ENCODE peak calls at places on chromosomes 13 and 19, in six cellular contexts. O is tibial nerve, U is fibroblast of pulmonary artery, W is PC-3, H is OCI-LY7, B is AG04450. C is an unnamed sample.

GRCh38 chr19:1105217-1105872 is 1.6 kb downstream of the GPX4 start:
- DNase-seq in O (no peak), U (no peak), W (peak; percentile 34), H (no peak), B (no peak), C (peak; percentile 61)

GRCh38 chr13:40442191-40442590 is 224.2 kb downstream of the FOXO1 start:
- DNase-seq in O (no peak), U (no peak), W (no peak), H (no peak), B (no peak), C (no peak)

GRCh38 chr19:38806371-38806770 is 6.4 kb downstream of the LGALS4 start:
- DNase-seq in O (no peak), U (no peak), W (no peak), H (peak; percentile 6), B (no peak), C (no peak)

GRCh38 chr19:4368128-4368820 is 24.9 kb downstream of the MPND start:
- DNase-seq in O (no peak), U (peak; percentile 35), W (no peak), H (no peak), B (no peak), C (no peak)

GRCh38 chr19:11535792-11536595 is 2.7 kb upstream of the CNN1 start:
- DNase-seq in O (peak; percentile 84), U (peak; percentile 90), W (peak; percentile 93), H (peak; percentile 93), B (peak; percentile 70), C (peak; percentile 82)

GRCh38 chr19:52007436-52007804 is 591 bp downstream of the ZNF615 start:
- DNase-seq in O (peak; percentile 6), U (peak; percentile 6), W (no peak), H (no peak), B (no peak), C (no peak)

GRCh38 chr13:32851083-32852064 is 164.8 kb upstream of the KL start:
- DNase-seq in O (peak; percentile 30), U (no peak), W (no peak), H (no peak), B (no peak), C (no peak)

GRCh38 chr13:106118050-106118449 is 417.4 kb downstream of the EFNB2 start:
- DNase-seq in O (no peak), U (peak; percentile 24), W (no peak), H (no peak), B (no peak), C (peak; percentile 26)

GRCh38 chr19:5578094-5578846 is 10.5 kb upstream of the TINCR start:
- DNase-seq in O (peak; percentile 58), U (peak; percentile 55), W (peak; percentile 84), H (peak; percentile 70), B (peak; percentile 13), C (peak; percentile 63)

GRCh38 chr13:113547248-113547971 is 37.1 kb upstream of the TFDP1 start:
- DNase-seq in O (peak; percentile 43), U (peak; percentile 49), W (no peak), H (no peak), B (no peak), C (no peak)

GRCh38 chr13:79867248-79867647 is 386.3 kb downstream of the NDFIP2 start:
- DNase-seq in O (no peak), U (peak; percentile 23), W (no peak), H (no peak), B (no peak), C (no peak)

GRCh38 chr13:83692800-83693199 is 189.5 kb downstream of the SLITRK1 start:
- DNase-seq in O (no peak), U (no peak), W (no peak), H (no peak), B (no peak), C (no peak)

GRCh38 chr19:4088975-4089374 is 22.3 kb upstream of the ZBTB7A start:
- DNase-seq in O (no peak), U (no peak), W (no peak), H (no peak), B (no peak), C (no peak)

GRCh38 chr13:107365466-107366215 is 797.7 kb upstream of the ARGLU1 start:
- DNase-seq in O (no peak), U (peak; percentile 40), W (peak; percentile 56), H (no peak), B (peak; percentile 26), C (peak; percentile 10)

GRCh38 chr19:6532244-6532999 is 1.6 kb downstream of the TNFSF9 start:
- DNase-seq in O (no peak), U (no peak), W (no peak), H (peak; percentile 78), B (no peak), C (peak; percentile 30)

GRCh38 chr13:114029866-114030625 is 56.2 kb upstream of the C13orf46 start:
- DNase-seq in O (no peak), U (no peak), W (no peak), H (no peak), B (no peak), C (no peak)

GRCh38 chr19:18093439-18094161 is 4.0 kb upstream of the MAST3 start:
- DNase-seq in O (no peak), U (peak; percentile 33), W (peak; percentile 41), H (peak; percentile 70), B (no peak), C (peak; percentile 65)

GRCh38 chr19:2427323-2428026 is at the start of gene TIMM13:
- DNase-seq in O (peak; percentile 94), U (peak; percentile 97), W (peak; percentile 93), H (peak; percentile 99), B (peak; percentile 91), C (peak; percentile 96)

GRCh38 chr13:43284162-43284561 is 260.8 kb downstream of the DNAJC15 start:
- DNase-seq in O (no peak), U (peak; percentile 58), W (peak; percentile 71), H (no peak), B (peak; percentile 70), C (peak; percentile 72)

GRCh38 chr19:54137913-54138776 is 583 bp downstream of the CNOT3 start:
- DNase-seq in O (no peak), U (no peak), W (no peak), H (peak; percentile 28), B (no peak), C (no peak)

GRCh38 chr13:34162545-34162936 is 344.6 kb downstream of the RFC3 start:
- DNase-seq in O (no peak), U (no peak), W (no peak), H (no peak), B (no peak), C (no peak)

GRCh38 chr19:34475026-34475974 is 6.3 kb upstream of the WTIP start:
- DNase-seq in O (no peak), U (peak; percentile 88), W (peak; percentile 70), H (no peak), B (peak; percentile 61), C (peak; percentile 83)

GRCh38 chr19:19162495-19162894 is 7.6 kb downstream of the MEF2B start:
- DNase-seq in O (no peak), U (no peak), W (no peak), H (no peak), B (no peak), C (no peak)

GRCh38 chr13:27476943-27477681 is 26.7 kb upstream of the MTIF3 start:
- DNase-seq in O (no peak), U (peak; percentile 7), W (peak; percentile 89), H (peak; percentile 25), B (peak; percentile 6), C (peak; percentile 92)
- TF ChIP-seq CTCF in O (no peak), U (no peak), W (peak; percentile 16), H (no peak), B (no peak), C (no peak)

DNA sequence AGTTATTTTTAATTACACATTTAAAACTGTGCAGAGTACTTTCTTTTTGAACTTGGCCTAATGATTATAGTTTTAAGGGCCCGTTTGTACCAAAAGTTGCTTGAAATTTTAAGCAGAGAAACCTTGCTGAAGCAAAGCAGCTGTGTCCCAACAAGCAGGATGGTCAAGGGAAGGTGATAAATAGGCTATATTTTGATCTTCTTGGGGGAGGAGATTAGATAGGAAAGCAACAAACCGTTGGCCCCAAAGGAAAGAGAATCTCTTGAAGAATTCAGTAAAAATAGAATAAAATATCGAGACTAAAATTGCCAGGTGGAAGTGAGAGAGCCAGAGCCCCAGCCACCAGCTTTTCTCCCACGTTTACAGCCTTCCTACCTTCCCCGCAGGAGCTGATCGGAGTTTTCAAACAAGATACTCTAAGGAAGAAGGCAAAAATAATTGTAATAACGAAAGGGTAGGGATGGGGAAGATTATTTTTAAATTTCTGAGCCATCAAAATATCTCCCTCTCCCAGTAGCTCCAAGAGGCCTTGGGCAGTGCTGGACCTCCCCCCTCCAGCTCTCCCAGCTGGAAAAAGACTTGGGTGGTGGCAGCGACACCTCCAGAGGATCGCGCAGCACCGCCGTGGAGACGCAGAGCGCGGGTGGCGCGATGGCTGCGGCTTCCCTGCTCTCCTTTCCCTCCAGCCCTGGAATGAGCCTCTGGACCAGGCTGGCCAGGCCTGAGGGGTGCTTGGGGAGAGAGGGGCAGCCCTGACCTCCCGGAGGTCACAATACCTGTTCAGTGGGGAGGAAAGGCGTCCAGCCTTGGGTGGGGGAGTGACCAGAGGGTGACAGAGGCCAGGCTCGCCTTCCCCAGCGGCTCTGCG is 5.8 kb downstream of the ZIC2 start:
- DNase-seq in O (no peak), U (no peak), W (no peak), H (no peak), B (no peak), C (no peak)
- H3K4me3 ChIP-seq in O (no peak overlapping the region), U (no peak overlapping the region), W (no peak overlapping the region), H (no peak overlapping the region), B (no peak overlapping the region), C (no peak overlapping the region)

GRCh38 chr13:67048793-67049150 is 181.4 kb downstream of the PCDH9 start:
- DNase-seq in O (no peak), U (peak; percentile 89), W (no peak), H (no peak), B (peak; percentile 43), C (no peak)

GRCh38 chr13:67045357-67045756 is 184.8 kb downstream of the PCDH9 start:
- DNase-seq in O (no peak), U (no peak), W (no peak), H (no peak), B (no peak), C (no peak)

GRCh38 chr13:67043901-67044300 is 186.2 kb downstream of the PCDH9 start:
- DNase-seq in O (no peak), U (peak; percentile 71), W (no peak), H (no peak), B (no peak), C (no peak)

GRCh38 chr13:67049744-67050143 is 180.4 kb downstream of the PCDH9 start:
- DNase-seq in O (no peak), U (peak; percentile 14), W (no peak), H (no peak), B (no peak), C (no peak)

DNA sequence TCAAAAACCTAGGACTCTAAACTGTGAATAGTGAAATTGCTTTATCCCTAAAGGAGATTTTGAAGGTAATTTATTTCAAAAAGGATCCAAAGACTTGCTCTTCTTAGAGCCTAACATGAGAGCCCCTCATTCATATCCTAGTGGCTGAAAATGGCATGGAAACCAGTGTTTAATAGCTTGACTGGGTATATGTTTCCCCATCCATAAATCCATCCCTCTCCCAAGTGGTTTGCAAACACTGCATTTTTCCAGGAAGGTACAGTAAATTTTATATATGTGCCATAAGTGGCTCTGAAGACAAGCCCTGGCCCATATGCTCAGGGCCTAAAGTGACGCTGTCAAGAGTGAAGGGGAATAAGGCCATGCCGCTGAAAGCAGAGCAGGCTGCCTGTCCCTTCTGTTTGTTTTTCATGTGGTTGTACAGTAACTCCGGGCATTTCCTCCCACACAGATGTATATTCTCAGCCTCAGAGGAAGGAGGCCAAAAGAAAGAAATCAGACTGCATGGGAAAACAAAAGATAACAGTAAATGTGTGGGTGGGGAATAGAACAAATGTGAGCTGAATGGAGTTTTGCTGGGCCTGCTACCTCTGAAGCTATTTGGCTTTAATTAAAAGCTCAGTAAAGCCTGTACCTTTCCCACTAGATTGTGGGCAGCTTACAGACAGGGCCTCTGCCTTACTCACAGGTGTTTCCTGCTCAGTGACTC is 181.9 kb downstream of the PCDH9 start:
- DNase-seq in O (no peak), U (peak; percentile 96), W (no peak), H (peak; percentile 27), B (peak; percentile 65), C (peak; percentile 14)
- TF ChIP-seq CTCF in O (no peak), U (peak; percentile 30), W (no peak), H (no peak), B (peak; percentile 33), C (no peak)

GRCh38 chr19:14475251-14476073 is at the start of gene PTGER1:
- DNase-seq in O (no peak), U (no peak), W (peak; percentile 68), H (no peak), B (no peak), C (peak; percentile 37)
- H3K4me3 ChIP-seq in O (no peak within 1 kb of the TSS), U (no peak within 1 kb of the TSS), W (peak within 1 kb of the TSS; percentile 50), H (no peak within 1 kb of the TSS), B (peak within 1 kb of the TSS; percentile 54), C (no peak within 1 kb of the TSS)

C was measured in epithelial cell of esophagus.